ENCODE peak calls at places on chromosomes 12 and 14, in six cellular contexts. U, V, D, M, B and I are unnamed samples.

GRCh38 chr12:69117566-69118266 is 121.7 kb upstream of the CPSF6 start:
- DNase-seq in U (no peak), V (no peak), D (no peak), M (no peak), B (no peak), I (no peak)

GRCh38 chr14:74763803-74764531 is 851 bp downstream of the YLPM1 start:
- DNase-seq in U (no peak), V (no peak), D (peak; percentile 12), M (peak; percentile 25), B (no peak), I (peak; percentile 63)

GRCh38 chr12:123270380-123271181 is 1.1 kb downstream of the CDK2AP1 start:
- DNase-seq in U (peak; percentile 54), V (no peak), D (peak; percentile 46), M (peak; percentile 46), B (no peak), I (no peak)

GRCh38 chr14:101181717-101182313 is 278.3 kb upstream of the RTL1 start:
- DNase-seq in U (no peak), V (no peak), D (no peak), M (peak; percentile 8), B (no peak), I (no peak)

GRCh38 chr12:1927051-1927680 is 8.7 kb upstream of the CACNA2D4 start:
- DNase-seq in U (no peak), V (no peak), D (no peak), M (peak; percentile 16), B (peak; percentile 17), I (peak; percentile 50)

GRCh38 chr14:39762576-39763401 is 330.6 kb upstream of the FBXO33 start:
- DNase-seq in U (no peak), V (no peak), D (peak; percentile 4), M (no peak), B (no peak), I (no peak)

GRCh38 chr12:124412646-124413015 is 117.7 kb downstream of the RFLNA start:
- DNase-seq in U (no peak), V (no peak), D (no peak), M (no peak), B (no peak), I (no peak)

GRCh38 chr14:74942608-74943007 is 12.8 kb downstream of the PGF start:
- DNase-seq in U (no peak), V (no peak), D (no peak), M (no peak), B (no peak), I (no peak)

GRCh38 chr12:25694072-25694471 is 141.0 kb upstream of the LMNTD1 start:
- DNase-seq in U (no peak), V (no peak), D (peak; percentile 90), M (peak; percentile 67), B (no peak), I (no peak)

GRCh38 chr14:101001311-101002069 is 98.0 kb upstream of the RTL1 start:
- DNase-seq in U (no peak), V (no peak), D (peak; percentile 67), M (no peak), B (no peak), I (no peak)

GRCh38 chr12:121388421-121388981 is 11.4 kb upstream of the RNF34 start:
- DNase-seq in U (no peak), V (no peak), D (peak; percentile 60), M (no peak), B (no peak), I (no peak)

GRCh38 chr14:92456215-92457017 is 57.2 kb upstream of the RIN3 start:
- DNase-seq in U (no peak), V (no peak), D (peak; percentile 86), M (peak; percentile 72), B (peak; percentile 31), I (no peak)

GRCh38 chr14:96051642-96052540 is 12.7 kb downstream of the C14orf132 start:
- DNase-seq in U (no peak), V (no peak), D (no peak), M (no peak), B (peak; percentile 18), I (no peak)

GRCh38 chr12:6939187-6939540 is 4.5 kb upstream of the RNU7-1 start:
- DNase-seq in U (no peak), V (no peak), D (no peak), M (no peak), B (no peak), I (no peak)

GRCh38 chr14:75372260-75372659 is 55.6 kb upstream of the JDP2 start:
- DNase-seq in U (no peak), V (no peak), D (peak; percentile 69), M (no peak), B (no peak), I (no peak)

GRCh38 chr14:53411110-53411509 is 258.0 kb upstream of the DDHD1 start:
- DNase-seq in U (no peak), V (no peak), D (peak; percentile 28), M (no peak), B (no peak), I (no peak)

GRCh38 chr12:19959353-19959752 is 409.0 kb upstream of the PDE3A start:
- DNase-seq in U (no peak), V (no peak), D (no peak), M (no peak), B (no peak), I (no peak)

GRCh38 chr12:124742111-124742510 is 121.6 kb downstream of the SCARB1 start:
- DNase-seq in U (no peak), V (no peak), D (no peak), M (no peak), B (peak; percentile 86), I (no peak)

DNA sequence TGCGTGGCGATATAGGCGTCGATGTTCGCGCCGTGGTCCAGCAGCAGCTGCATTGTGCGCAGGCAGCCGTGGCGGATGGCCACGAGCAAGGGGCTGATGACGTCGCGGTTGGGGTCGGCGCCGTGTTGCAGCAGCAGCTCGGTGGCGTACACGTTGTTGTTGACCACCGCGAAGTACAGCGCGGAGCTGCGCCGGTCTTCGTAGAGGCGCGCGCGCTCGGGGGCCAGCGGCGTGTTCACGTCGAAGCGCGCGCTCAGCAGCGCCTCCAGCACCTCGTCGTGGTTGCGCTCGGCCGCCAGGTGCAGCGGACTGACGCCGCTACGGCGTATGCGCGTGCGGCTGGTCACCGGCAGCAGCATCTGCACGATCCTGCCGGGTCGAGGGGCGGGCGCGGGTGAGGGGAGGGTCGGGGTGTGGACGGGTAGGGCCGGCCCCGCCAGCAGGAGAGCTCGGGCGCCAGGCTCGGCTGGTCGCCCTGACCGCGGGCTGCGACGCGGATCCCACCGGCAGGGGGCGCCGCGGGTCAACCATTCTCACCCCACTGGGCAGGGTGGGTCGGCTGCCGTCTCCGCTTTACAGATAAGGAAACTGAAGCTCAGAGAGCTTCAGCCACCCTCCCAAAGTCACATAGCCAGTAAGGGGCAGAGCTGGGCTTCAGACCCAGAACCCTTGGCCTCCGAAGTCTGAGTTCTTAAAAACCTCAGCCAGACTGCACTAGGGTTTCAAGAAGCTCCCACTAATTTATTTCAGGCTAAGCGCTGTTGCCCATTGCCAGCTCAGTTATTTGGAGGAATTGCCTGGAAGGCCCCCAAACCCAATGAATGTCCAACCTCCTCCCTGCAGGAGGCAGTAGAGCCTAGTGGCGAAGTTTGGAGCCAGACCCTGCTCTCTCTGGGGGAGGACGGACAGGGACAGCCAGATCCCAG is 12.4 kb downstream of the FAM181A start:
- DNase-seq in U (peak; percentile 49), V (peak; percentile 24), D (peak; percentile 76), M (peak; percentile 88), B (peak; percentile 84), I (peak; percentile 91)
- H3K4me3 ChIP-seq in U (peak overlapping the region; percentile 20), V (peak overlapping the region; percentile 8), D (no peak overlapping the region), M (no peak overlapping the region), B (peak overlapping the region; percentile 33), I (peak overlapping the region; percentile 38)

GRCh38 chr12:99213047-99213446 is 434.5 kb upstream of the GARIN6 start:
- DNase-seq in U (no peak), V (no peak), D (no peak), M (no peak), B (no peak), I (no peak)
- H3K9me3 ChIP-seq in U (no peaks in the 10 kb centered on the region), V (peaks cover 7% of the 10 kb centered on the region), D (no peaks in the 10 kb centered on the region), M (no peaks in the 10 kb centered on the region), B (peaks cover 55% of the 10 kb centered on the region), I (no peaks in the 10 kb centered on the region)

DNA sequence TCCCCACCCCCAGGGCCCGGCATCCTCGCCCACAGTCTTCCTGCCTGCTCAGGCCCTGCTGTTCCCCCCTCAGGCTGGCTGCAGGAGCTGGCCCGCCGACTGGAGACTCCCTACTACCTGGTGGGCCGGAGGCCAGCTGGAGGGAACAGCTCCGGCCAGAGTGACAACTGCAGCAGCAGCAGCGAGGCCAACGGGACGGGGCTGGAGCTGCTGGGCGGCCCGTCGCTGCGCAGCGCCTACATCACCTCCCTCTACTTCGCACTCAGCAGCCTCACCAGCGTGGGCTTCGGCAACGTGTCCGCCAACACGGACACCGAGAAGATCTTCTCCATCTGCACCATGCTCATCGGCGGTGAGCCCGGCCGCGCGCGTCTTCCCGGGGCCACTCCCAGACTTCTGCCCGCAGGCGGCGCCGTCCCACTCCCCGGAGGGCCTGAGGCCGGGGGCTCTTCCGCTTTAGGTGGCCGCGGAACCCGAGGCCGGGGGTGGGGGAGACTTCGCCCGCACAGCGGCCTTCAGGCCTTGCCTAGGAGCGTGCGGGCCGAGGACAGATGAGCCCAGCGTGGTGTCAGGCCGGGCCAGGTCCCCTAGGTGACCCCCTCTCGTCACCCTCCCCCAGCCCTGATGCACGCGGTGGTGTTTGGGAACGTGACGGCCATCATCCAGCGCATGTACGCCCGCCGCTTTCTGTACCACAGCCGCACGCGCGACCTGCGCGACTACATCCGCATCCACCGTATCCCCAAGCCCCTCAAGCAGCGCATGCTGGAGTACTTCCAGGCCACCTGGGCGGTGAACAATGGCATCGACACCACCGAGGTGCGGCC is 10.2 kb downstream of the KCNH3 start:
- DNase-seq in U (no peak), V (no peak), D (peak; percentile 39), M (no peak), B (peak; percentile 39), I (no peak)
- TF ChIP-seq CTCF in U (no peak), V (no peak), D (peak; percentile 54), M (no peak), B (peak; percentile 34), I (peak; percentile 45)

GRCh38 chr12:48954061-48954460 is 3.2 kb downstream of the ARF3 start:
- DNase-seq in U (no peak), V (no peak), D (no peak), M (no peak), B (no peak), I (no peak)

GRCh38 chr12:48952691-48953090 is 4.6 kb downstream of the ARF3 start:
- DNase-seq in U (no peak), V (no peak), D (no peak), M (no peak), B (no peak), I (no peak)

GRCh38 chr12:48956279-48957140 is 777 bp downstream of the ARF3 start:
- DNase-seq in U (peak; percentile 70), V (no peak), D (peak; percentile 98), M (peak; percentile 88), B (peak; percentile 59), I (peak; percentile 92)

GRCh38 chr12:48957141-48958048 is at the start of gene ARF3:
- DNase-seq in U (peak; percentile 97), V (peak; percentile 58), D (peak; percentile 94), M (peak; percentile 96), B (peak; percentile 96), I (peak; percentile 75)

DNA sequence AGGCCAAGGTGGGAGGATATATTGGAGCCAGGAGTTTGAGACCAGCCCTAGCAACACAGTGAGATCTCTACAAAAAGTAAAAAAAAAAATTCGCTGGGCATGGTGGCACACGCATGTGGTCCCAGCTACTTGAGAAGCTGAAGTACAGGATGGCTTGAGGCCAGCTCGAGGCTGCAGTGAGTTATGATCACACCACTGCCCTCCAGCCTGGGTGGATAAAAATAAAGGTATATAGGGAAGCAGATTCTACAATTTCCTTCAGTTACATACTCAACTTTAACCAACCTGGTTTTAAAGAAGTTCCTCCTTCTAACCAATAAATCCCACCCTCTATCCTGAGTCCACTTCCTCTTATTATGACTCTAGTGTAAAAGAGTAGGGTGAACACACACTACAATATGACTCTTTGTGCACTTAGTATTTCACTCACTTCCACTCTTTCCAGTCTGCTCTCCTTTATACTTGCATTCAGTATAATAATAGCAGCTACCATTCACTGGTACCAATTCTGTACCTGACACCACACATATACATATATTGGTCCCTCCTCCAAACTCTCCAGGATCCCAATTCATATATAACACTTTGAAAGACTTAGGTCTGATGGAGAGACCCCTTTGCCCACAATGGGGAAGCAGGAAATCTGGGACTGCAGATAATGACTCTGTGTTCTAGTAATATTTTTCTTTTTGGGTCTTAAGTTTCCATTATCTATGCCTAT is 2.3 kb downstream of the ARF3 start:
- DNase-seq in U (no peak), V (no peak), D (no peak), M (no peak), B (no peak), I (no peak)
- H3K4me3 ChIP-seq in U (no peak overlapping the region), V (no peak overlapping the region), D (no peak overlapping the region), M (no peak overlapping the region), B (no peak overlapping the region), I (no peak overlapping the region)